ENCODE peak calls at places on chromosome 7, in four cellular contexts. One of them, this sample, is unnamed.

GRCh38 chr7:41316410-41316809 is 386.5 kb downstream of the INHBA start:
- DNase-seq in K562: no peak
- DNase-seq in HepG2: peak; percentile 80
- DNase-seq in A549: no peak
- DNase-seq in this sample: no peak

GRCh38 chr7:18019562-18019961 is 8.1 kb downstream of the PRPS1L1 start:
- DNase-seq in K562: no peak
- DNase-seq in HepG2: no peak
- DNase-seq in A549: peak; percentile 41
- DNase-seq in this sample: no peak

GRCh38 chr7:28017372-28017771 is 163.2 kb downstream of the JAZF1 start:
- DNase-seq in A549: no peak
- DNase-seq in HepG2: no peak
- DNase-seq in K562: no peak
- DNase-seq in this sample: no peak

GRCh38 chr7:13832346-13832745 is 157.1 kb downstream of the ETV1 start:
- DNase-seq in HepG2: no peak
- DNase-seq in K562: no peak
- DNase-seq in A549: no peak
- DNase-seq in this sample: no peak

GRCh38 chr7:107967420-107967819 is 35.5 kb downstream of the LAMB1 start:
- DNase-seq in HepG2: peak; percentile 90
- DNase-seq in A549: no peak
- DNase-seq in K562: no peak
- DNase-seq in this sample: no peak

GRCh38 chr7:16647435-16647960 is 1.5 kb downstream of the BZW2 start:
- DNase-seq in A549: no peak
- DNase-seq in HepG2: no peak
- DNase-seq in K562: no peak
- DNase-seq in this sample: no peak

GRCh38 chr7:34130558-34131285 is 225.4 kb downstream of the BMPER start:
- DNase-seq in HepG2: no peak
- DNase-seq in A549: no peak
- DNase-seq in K562: no peak
- DNase-seq in this sample: no peak

GRCh38 chr7:3176112-3176836 is 124.8 kb upstream of the SDK1 start:
- DNase-seq in A549: no peak
- DNase-seq in K562: no peak
- DNase-seq in HepG2: no peak
- DNase-seq in this sample: no peak

GRCh38 chr7:6533893-6534804 is 17.1 kb downstream of the GRID2IP start:
- DNase-seq in HepG2: no peak
- DNase-seq in A549: no peak
- DNase-seq in K562: no peak
- DNase-seq in this sample: no peak

GRCh38 chr7:117212969-117213877 is 109.6 kb downstream of the WNT2 start:
- DNase-seq in HepG2: peak; percentile 42
- DNase-seq in K562: peak; percentile 74
- DNase-seq in A549: peak; percentile 68
- DNase-seq in this sample: peak; percentile 73

GRCh38 chr7:101116898-101117297 is 10.0 kb upstream of the SERPINE1 start:
- DNase-seq in A549: no peak
- DNase-seq in HepG2: no peak
- DNase-seq in K562: no peak
- DNase-seq in this sample: no peak

GRCh38 chr7:123939784-123940183 is 14.7 kb downstream of the SPAM1 start:
- DNase-seq in HepG2: no peak
- DNase-seq in K562: no peak
- DNase-seq in A549: no peak
- DNase-seq in this sample: no peak

GRCh38 chr7:91683823-91684222 is 196.7 kb downstream of the MTERF1 start:
- DNase-seq in A549: no peak
- DNase-seq in K562: peak; percentile 22
- DNase-seq in HepG2: no peak
- DNase-seq in this sample: no peak

GRCh38 chr7:41116817-41117216 is 586.1 kb downstream of the INHBA start:
- DNase-seq in A549: no peak
- DNase-seq in K562: no peak
- DNase-seq in HepG2: no peak
- DNase-seq in this sample: no peak

GRCh38 chr7:129423700-129424410 is 10.4 kb upstream of the STRIP2 start:
- DNase-seq in A549: peak; percentile 11
- DNase-seq in K562: peak; percentile 72
- DNase-seq in HepG2: peak; percentile 12
- DNase-seq in this sample: no peak

GRCh38 chr7:54111850-54112249 is 430.3 kb upstream of the VSTM2A start:
- DNase-seq in A549: no peak
- DNase-seq in K562: no peak
- DNase-seq in HepG2: no peak
- DNase-seq in this sample: no peak

GRCh38 chr7:128034830-128035229 is 3.6 kb upstream of the LRRC4 start:
- DNase-seq in K562: no peak
- DNase-seq in HepG2: no peak
- DNase-seq in A549: no peak
- DNase-seq in this sample: no peak

DNA sequence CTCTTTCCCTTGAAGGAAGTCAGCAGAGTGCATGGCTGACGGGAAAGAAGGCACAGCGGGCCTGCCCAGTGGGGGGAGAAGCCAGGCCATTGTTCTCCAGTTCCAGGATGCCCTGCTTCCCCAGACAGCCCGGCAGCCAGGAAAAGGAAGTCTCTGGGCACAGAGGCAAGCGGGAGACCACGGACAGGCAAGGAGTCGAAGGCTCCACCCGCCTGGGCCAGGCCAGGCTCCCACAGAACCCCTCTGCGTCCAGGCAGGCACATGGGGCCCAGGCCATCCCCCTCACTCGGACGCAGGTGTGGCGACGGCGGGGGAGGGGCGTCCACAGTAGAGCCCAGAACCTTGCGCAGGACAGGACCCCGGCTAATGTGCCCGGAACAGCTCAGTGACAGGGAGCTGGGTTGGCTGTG is 8.7 kb downstream of the GPR146 start:
- DNase-seq in HepG2: no peak
- DNase-seq in A549: no peak
- DNase-seq in K562: no peak
- DNase-seq in this sample: peak; percentile 49
- TF ChIP-seq HMGXB4 in HepG2: no peak
- TF ChIP-seq HMGXB4 in A549: no peak
- TF ChIP-seq HMGXB4 in K562: no peak
- TF ChIP-seq HMGXB4 in this sample: no peak

DNA sequence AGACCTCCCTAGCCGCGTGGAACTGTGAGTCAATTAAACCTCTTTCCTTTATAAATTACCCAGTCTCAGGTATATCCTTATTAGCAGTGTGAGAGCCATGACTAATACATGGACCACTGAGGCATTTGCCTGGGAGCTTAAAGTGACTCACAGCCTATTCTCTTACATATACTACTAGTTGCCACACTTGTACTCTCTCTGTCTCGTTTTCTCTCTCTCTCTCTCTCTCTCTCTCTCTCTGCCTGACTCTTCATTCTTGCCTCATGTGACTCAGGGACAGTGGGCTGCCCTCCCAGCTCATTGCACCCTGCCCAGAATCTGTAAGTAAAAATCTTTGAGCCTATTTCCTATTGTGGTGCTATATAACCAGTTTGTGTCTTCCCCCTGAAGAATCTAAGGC is 238.5 kb upstream of the MAGI2 start:
- DNase-seq in A549: no peak
- DNase-seq in HepG2: no peak
- DNase-seq in K562: no peak
- DNase-seq in this sample: no peak
- TF ChIP-seq HMGXB4 in A549: no peak
- TF ChIP-seq HMGXB4 in HepG2: no peak
- TF ChIP-seq HMGXB4 in K562: no peak
- TF ChIP-seq HMGXB4 in this sample: no peak

GRCh38 chr7:26992670-26993069 is 103.1 kb downstream of the HOXA1 start:
- DNase-seq in HepG2: no peak
- DNase-seq in A549: no peak
- DNase-seq in K562: no peak
- DNase-seq in this sample: no peak

GRCh38 chr7:26990268-26990667 is 105.5 kb downstream of the HOXA1 start:
- DNase-seq in HepG2: no peak
- DNase-seq in A549: no peak
- DNase-seq in K562: no peak
- DNase-seq in this sample: no peak

GRCh38 chr7:26988975-26989374 is 106.8 kb downstream of the HOXA1 start:
- DNase-seq in K562: no peak
- DNase-seq in A549: no peak
- DNase-seq in HepG2: no peak
- DNase-seq in this sample: no peak

DNA sequence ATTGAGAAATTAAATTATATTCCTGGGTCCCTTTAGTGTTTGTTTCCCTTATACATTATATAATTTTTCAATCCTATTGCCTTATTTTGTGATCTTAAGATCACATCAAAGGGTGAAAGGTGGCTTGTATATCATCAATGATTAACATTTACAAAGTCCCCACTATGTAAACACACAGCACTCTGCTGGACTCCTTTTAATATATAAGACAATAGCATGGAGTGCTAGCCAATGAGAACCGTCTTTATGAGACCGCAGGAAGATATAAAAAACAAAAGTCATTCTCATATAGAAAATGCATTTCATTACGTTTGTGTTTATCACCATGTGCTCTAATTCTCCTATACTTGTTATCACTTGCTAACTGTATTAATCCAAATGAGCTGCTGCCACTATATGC is 108.5 kb downstream of the HOXA1 start:
- DNase-seq in A549: no peak
- DNase-seq in HepG2: no peak
- DNase-seq in K562: no peak
- DNase-seq in this sample: no peak
- TF ChIP-seq HMGXB4 in A549: no peak
- TF ChIP-seq HMGXB4 in HepG2: no peak
- TF ChIP-seq HMGXB4 in K562: no peak
- TF ChIP-seq HMGXB4 in this sample: no peak

GRCh38 chr7:92740134-92740533 is 96.2 kb downstream of the CDK6 start:
- DNase-seq in HepG2: no peak
- DNase-seq in A549: no peak
- DNase-seq in K562: no peak
- DNase-seq in this sample: no peak
- TF ChIP-seq HMGXB4 in HepG2: no peak
- TF ChIP-seq HMGXB4 in A549: no peak
- TF ChIP-seq HMGXB4 in K562: no peak
- TF ChIP-seq HMGXB4 in this sample: no peak

GRCh38 chr7:4789194-4790077 is 14.0 kb downstream of the AP5Z1 start:
- DNase-seq in A549: no peak
- DNase-seq in K562: no peak
- DNase-seq in HepG2: no peak
- DNase-seq in this sample: no peak
- TF ChIP-seq HMGXB4 in A549: no peak
- TF ChIP-seq HMGXB4 in K562: no peak
- TF ChIP-seq HMGXB4 in HepG2: no peak
- TF ChIP-seq HMGXB4 in this sample: no peak

GRCh38 chr7:141158562-141158961 is 84.7 kb downstream of the TMEM178B start:
- DNase-seq in A549: peak; percentile 68
- DNase-seq in K562: no peak
- DNase-seq in HepG2: no peak
- DNase-seq in this sample: no peak
- TF ChIP-seq HMGXB4 in A549: no peak
- TF ChIP-seq HMGXB4 in K562: no peak
- TF ChIP-seq HMGXB4 in HepG2: no peak
- TF ChIP-seq HMGXB4 in this sample: no peak

DNA sequence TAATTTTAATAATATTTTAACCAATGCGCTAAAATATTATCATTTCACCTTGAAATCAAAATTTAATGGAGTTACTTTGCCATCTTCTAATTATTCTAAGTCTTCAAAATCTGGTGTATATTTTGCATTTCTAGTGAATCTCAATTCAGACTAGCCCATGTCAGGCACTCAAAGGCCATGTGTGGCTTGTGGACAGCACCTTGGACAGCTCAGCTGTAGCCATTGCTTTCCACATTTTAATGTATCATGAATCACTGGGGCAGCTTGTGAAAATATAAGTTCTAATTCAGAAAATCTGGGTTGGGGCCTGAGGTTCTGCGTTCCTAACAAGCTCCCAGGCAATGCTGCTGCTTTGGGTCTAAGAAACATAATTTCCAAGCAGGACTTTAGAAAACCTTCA is 57.2 kb downstream of the MGAM2 start:
- DNase-seq in HepG2: no peak
- DNase-seq in A549: no peak
- DNase-seq in K562: no peak
- DNase-seq in this sample: no peak
- TF ChIP-seq HMGXB4 in HepG2: no peak
- TF ChIP-seq HMGXB4 in A549: no peak
- TF ChIP-seq HMGXB4 in K562: no peak
- TF ChIP-seq HMGXB4 in this sample: no peak

GRCh38 chr7:22499044-22499443 is 944 bp downstream of the STEAP1B start:
- DNase-seq in K562: no peak
- DNase-seq in HepG2: no peak
- DNase-seq in A549: no peak
- DNase-seq in this sample: no peak
- TF ChIP-seq HMGXB4 in K562: no peak
- TF ChIP-seq HMGXB4 in HepG2: no peak
- TF ChIP-seq HMGXB4 in A549: no peak
- TF ChIP-seq HMGXB4 in this sample: no peak

DNA sequence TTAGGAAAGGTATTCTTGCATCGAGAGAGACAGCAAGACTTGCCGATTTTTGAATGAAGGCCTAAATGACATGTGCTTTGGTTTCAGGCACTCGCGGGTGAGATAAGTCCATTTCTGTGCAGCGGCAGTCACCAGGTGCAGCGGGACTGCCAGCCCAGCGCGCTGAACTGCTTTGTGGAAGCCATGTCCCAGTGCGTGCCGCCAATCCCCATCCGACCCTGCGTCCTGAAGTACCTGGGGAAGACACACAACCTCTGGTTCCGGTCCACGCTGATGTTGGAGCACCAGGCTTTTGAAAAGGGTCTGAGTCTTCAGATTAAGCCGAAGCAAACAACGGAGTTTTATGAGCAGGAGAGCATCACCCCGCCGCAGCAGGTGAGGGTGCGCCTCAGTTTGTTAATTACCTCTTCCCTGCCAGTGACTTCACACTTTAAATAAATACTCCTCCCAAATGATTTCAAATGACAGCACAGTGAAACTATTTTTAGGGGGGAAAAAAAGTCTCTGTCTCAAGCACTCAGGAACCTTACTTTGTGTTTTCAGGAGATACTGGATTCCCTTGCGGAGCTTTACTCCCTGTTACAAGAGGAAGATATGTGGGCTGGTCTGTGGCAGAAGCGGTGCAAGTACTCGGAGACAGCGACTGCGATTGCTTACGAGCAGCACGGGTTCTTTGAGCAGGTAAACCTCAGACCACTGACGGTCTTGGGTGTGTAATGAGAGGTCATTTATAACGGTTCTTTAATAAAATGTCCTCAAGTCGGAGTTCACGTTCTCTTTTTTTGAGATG is 98.3 kb downstream of the TRRAP start:
- DNase-seq in A549: no peak
- DNase-seq in HepG2: no peak
- DNase-seq in K562: no peak
- DNase-seq in this sample: no peak
- TF ChIP-seq HMGXB4 in A549: no peak
- TF ChIP-seq HMGXB4 in HepG2: no peak
- TF ChIP-seq HMGXB4 in K562: no peak
- TF ChIP-seq HMGXB4 in this sample: no peak